ENCODE peak calls at places on chromosome 20, in four cellular contexts. L is HTR-8/SVneo; G is stimulated activated CD4-positive, alpha-beta T cell treated with anti-CD3 and anti-CD28 coated beads, TNF-alpha, amount 100 ng/mL, for 24 hours; C is stimulated activated naive CD4-positive, alpha-beta T cell. I is an unnamed sample.

GRCh38 chr20:10306440-10307358 is 88.1 kb downstream of the SNAP25 start:
- DNase-seq in G (no peak), L (peak), C (no peak), I (no peak)

GRCh38 chr20:326645-327031 is 1.3 kb downstream of the SOX12 start:
- DNase-seq in L (no peak), G (no peak), C (no peak), I (no peak)

GRCh38 chr20:62236674-62236996 is 1.7 kb upstream of the OSBPL2 start:
- DNase-seq in L (no peak), C (no peak), G (no peak), I (no peak)

GRCh38 chr20:43667341-43668132 is 623 bp downstream of the MYBL2 start:
- DNase-seq in C (no peak), G (no peak), L (peak), I (no peak)

GRCh38 chr20:48278961-48279481 is 493.7 kb upstream of the SULF2 start:
- DNase-seq in C (no peak), L (no peak), G (no peak), I (no peak)

GRCh38 chr20:60053813-60054190 is 95.6 kb downstream of the CDH26 start:
- DNase-seq in C (no peak), L (no peak), G (no peak), I (no peak)

GRCh38 chr20:17860306-17861197 is 108.0 kb downstream of the SNX5 start:
- DNase-seq in C (no peak), G (no peak), L (no peak), I (no peak)

GRCh38 chr20:17870063-17870740 is 98.4 kb downstream of the SNX5 start:
- DNase-seq in G (no peak), L (no peak), C (no peak), I (no peak)

GRCh38 chr20:9143926-9144325 is 75.0 kb downstream of the PLCB4 start:
- DNase-seq in C (no peak), L (no peak), G (no peak), I (no peak)

I was measured in activated T-helper 9 cell treated with anti-CD3 and anti-CD28 coated beads, Interleukin-2, amount 50 U/mL, for 16 hours.